ENCODE peak calls at places on chromosomes 1 and 21, in five cellular contexts. A is GM12892, H is H54, L is body of pancreas, T is ovary. Q is an unnamed sample.

GRCh38 chr1:216686860-216687545 is 36.2 kb downstream of the ESRRG start:
- DNase-seq in H (no peak), T (no peak), L (no peak), A (no peak), Q (no peak)

GRCh38 chr1:96580920-96581319 is 140.7 kb upstream of the PTBP2 start:
- DNase-seq in L (no peak), T (no peak), H (no peak), A (no peak), Q (no peak)

GRCh38 chr1:11176081-11176706 is 13.0 kb upstream of the ANGPTL7 start:
- DNase-seq in A (no peak), T (no peak), L (no peak), H (no peak), Q (no peak)

GRCh38 chr1:190738321-190738720 is 260.7 kb upstream of the BRINP3 start:
- DNase-seq in A (no peak), H (no peak), L (no peak), T (no peak), Q (no peak)

GRCh38 chr21:18493420-18493819 is 89.8 kb upstream of the TMPRSS15 start:
- DNase-seq in A (no peak), H (peak), L (no peak), T (no peak), Q (no peak)

GRCh38 chr1:47442844-47443529 is 5.1 kb downstream of the FOXD2 start:
- DNase-seq in H (no peak), A (no peak), L (no peak), T (no peak), Q (no peak)

GRCh38 chr1:39394598-39394997 is 96.8 kb upstream of the BMP8A start:
- DNase-seq in A (no peak), L (peak), T (no peak), H (no peak), Q (no peak)

GRCh38 chr21:32548978-32549377 is 36.3 kb downstream of the TCP10L start:
- DNase-seq in L (no peak), A (no peak), T (no peak), H (no peak), Q (peak)

GRCh38 chr1:87176514-87176913 is 152.2 kb upstream of the LMO4 start:
- DNase-seq in L (no peak), H (no peak), T (no peak), A (no peak), Q (peak)

GRCh38 chr1:86156571-86157455 is at the start of gene COL24A1:
- DNase-seq in T (peak), H (no peak), A (peak), L (peak), Q (no peak)

GRCh38 chr1:60895167-60896124 is 186.9 kb upstream of the NFIA start:
- DNase-seq in T (no peak), A (no peak), H (no peak), L (no peak), Q (no peak)

GRCh38 chr1:93516164-93516563 is 68.2 kb downstream of the FNBP1L start:
- DNase-seq in A (no peak), L (no peak), H (no peak), T (no peak), Q (no peak)

DNA sequence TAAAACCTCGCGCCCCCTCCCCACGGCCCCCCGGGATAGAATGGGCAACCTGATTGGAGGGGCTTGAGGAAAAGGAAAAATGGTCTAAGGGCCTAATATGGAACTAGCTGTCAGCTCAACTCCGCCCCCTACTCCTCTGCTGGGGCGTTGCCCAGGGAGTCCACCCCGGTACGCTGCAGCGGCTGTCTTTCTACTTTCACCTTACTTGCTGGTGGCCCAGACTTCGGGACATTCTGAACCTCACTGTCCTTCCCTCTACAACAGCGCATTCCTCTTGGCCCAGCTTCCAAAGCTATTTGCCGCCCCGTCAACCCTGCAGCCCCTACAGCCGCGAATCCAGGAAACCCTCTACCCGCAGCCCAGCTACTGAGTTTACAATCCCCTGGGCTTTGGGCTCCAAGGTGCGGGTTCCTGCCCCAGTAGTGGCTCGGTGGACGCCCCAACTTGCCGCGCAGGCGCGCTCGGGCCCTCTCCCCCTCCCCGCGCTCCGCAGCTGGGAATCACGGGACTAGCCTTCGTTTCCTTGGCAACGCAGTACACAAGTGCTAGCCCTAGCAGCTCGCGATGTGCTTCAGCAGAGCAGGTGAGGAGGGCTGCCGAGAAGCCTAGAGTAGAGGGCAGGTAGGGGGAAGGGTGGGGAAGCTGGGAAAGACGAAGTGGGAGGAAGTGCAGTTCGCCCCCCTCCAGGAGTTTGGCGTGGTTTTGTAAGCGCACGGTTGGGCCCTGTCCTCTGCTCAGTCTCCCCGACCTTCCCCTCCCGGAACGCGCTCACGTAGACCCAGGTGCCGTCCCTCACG is 55.6 kb downstream of the CHIA start:
- DNase-seq in A (peak), L (peak), T (peak), H (peak), Q (peak)
- TF ChIP-seq POLR2A in A (no peak), L (peak), T (peak), H (no peak), Q (no peak)

GRCh38 chr1:234610582-234611152 is 689 bp upstream of the IRF2BP2 start:
- DNase-seq in H (peak), A (peak), L (peak), T (peak), Q (peak)

GRCh38 chr1:234609528-234610042 is 393 bp downstream of the IRF2BP2 start:
- DNase-seq in L (no peak), T (no peak), A (no peak), H (no peak), Q (no peak)

GRCh38 chr1:234611153-234611798 is 1.3 kb upstream of the IRF2BP2 start:
- DNase-seq in A (no peak), T (no peak), L (no peak), H (no peak), Q (no peak)

GRCh38 chr1:234608720-234609527 is 1.1 kb downstream of the IRF2BP2 start:
- DNase-seq in L (peak), A (no peak), H (no peak), T (peak), Q (no peak)

DNA sequence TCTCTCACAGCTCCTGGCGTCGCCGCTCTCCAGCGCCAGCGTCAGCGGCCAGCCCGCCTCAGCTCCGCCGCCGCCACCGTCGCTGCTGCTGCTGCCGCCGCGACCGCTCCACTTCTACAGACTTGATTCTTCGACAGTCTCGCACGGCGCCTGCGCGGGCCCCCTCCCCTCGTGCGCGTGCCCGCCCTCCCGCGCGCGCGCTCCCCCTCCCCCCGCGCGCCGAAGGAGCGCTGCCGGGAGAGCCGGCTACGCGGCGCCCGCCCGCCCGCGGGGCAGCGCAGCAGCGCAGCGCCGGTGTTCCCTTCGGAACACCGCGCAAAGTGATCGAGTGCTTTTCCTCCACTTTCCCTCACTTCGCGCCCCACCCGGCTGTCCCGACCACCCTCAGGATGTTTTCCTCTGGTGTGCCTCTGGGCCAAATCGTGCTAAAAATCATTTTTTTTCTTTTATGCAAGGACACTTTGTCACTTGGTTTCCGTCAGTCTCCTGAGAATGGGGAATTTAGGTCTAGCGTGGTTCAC is at the start of gene IRF2BP2:
- DNase-seq in A (peak), H (no peak), L (peak), T (peak), Q (no peak)
- TF ChIP-seq POLR2A in A (peak), H (peak), L (no peak), T (peak), Q (peak)

DNA sequence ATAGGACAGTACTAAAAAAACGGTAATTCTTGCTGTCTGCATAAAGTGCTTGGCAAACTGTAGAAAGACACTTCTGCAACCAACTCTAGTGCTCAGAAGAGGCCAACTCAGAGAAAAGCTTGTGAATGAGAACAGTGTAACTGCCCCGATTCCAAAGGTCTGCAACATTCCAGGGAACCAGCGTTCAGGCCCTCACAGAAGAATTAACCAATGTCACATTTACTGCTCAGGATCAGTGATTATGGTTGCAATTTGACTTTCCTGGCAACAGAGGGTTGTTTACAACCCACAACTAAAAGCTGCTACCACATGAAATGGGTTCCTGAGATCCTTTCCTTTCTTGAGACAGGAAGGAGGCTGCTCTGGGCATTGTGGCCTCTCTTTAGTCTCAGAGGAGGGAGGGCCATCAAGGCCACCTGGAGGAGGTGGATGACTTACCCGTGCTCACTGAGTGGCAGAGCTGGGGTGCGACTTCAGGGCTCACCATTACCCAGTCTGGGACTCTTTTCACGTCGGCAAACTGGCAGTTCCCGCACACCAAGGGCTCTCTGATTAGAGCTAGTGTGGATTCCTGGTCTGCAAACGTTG is 15.3 kb downstream of the SRSF4 start:
- DNase-seq in H (no peak), T (no peak), L (no peak), A (no peak), Q (no peak)
- TF ChIP-seq POLR2A in H (no peak), T (no peak), L (no peak), A (peak), Q (no peak)

GRCh38 chr1:8112611-8113256 is 86.6 kb upstream of the ERRFI1 start:
- DNase-seq in T (no peak), A (no peak), H (no peak), L (no peak), Q (no peak)
- TF ChIP-seq POLR2A in T (no peak), A (no peak), H (no peak), L (no peak), Q (no peak)

GRCh38 chr1:145978477-145978859 is 14.0 kb downstream of the POLR3GL start:
- DNase-seq in A (no peak), T (no peak), L (no peak), H (no peak), Q (no peak)

GRCh38 chr1:145977016-145977415 is 12.5 kb downstream of the POLR3GL start:
- DNase-seq in A (no peak), L (no peak), T (no peak), H (no peak), Q (no peak)

GRCh38 chr1:145977486-145978476 is 13.3 kb downstream of the POLR3GL start:
- DNase-seq in H (no peak), T (peak), L (peak), A (peak), Q (peak)

GRCh38 chr1:145979746-145980435 is 15.4 kb downstream of the POLR3GL start:
- DNase-seq in A (no peak), H (no peak), L (peak), T (no peak), Q (no peak)

DNA sequence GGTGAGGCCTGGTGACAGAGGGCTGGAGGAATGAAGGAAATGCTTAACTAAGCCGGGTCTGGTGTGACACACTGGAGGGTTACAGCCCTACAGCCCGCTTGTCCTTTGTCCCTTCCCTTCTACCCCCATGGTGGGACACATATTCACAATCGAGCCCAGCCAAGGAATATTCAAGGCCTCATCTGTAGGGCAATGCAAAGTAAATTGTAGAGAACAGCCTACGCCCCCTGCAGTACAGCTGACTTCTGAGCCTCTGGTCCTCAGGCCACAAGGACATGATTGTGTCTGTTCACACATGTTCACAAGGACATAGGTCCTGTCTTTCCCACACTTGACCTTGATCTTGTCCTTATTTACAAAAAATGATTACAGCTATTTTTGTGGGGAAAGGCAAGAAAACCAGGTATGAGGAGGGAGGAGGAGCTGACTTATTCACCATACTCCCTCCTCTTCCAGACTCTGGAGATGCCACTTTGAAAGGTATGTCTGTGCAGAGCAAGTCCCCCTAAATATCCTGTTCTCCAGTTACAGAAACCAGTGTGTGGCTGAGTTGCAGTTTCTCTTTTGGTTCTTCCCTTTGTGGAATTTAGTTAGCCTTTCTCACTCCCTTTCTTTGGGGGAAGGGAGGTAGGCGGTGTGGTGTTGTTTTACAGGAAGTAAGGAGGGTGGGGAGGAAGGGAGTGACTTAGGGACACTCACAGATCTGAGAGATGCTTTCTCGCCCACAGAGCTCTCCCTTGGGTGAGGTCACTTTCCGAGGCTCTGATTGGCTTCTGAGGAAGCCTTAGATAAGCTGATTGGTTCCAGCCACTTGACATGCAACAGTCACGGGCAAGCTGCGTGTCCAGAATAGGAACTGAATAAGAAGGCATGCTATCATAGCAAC is 14.6 kb downstream of the POLR3GL start:
- DNase-seq in H (peak), L (peak), T (peak), A (peak), Q (peak)
- TF ChIP-seq POLR2A in H (peak), L (peak), T (peak), A (no peak), Q (peak)

GRCh38 chr1:201754353-201754752 is 74.6 kb upstream of the IPO9 start:
- DNase-seq in L (no peak), T (no peak), H (no peak), A (no peak), Q (no peak)
- TF ChIP-seq POLR2A in L (no peak), T (no peak), H (no peak), A (no peak), Q (no peak)

DNA sequence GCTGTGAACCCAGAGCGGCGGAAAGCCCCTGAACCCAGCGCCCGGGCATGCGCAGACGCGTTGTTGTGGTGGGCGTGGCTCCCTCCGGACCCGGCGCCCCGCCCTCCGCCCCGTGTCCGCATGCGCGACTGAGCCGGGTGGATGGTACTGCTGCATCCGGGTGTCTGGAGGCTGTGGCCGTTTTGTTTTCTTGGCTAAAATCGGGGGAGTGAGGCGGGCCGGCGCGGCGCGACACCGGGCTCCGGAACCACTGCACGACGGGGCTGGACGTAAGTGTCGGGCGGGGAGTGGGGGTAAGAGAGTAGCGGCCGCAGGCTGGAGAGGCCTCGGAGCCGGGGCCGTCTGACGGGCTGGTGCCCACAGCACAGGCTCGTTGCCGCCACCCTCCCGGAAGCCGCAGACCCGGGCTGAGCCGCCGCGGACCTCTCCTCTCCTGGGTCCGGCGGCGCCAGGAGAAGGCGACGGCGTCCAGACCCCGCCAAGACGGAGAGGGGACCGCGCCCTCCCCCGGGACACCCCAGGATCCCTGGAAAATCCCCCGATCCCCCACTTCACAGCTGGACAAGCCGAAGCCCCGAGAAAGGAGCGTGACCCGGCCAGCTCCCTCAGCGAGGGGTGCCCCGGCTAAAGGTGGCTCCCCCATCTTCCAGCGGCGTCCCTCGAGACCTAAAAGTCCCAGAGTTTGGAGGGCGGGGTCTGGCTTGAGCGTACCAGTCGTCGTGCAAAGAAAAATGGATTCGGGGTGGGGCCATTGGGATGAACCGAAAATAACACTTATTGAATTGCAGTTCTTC is at the start of gene TMEM50A:
- DNase-seq in L (peak), T (peak), H (peak), A (peak), Q (peak)
- TF ChIP-seq POLR2A in L (peak), T (peak), H (peak), A (peak), Q (peak)

GRCh38 chr21:38960251-38960650 is 154.5 kb downstream of the ETS2 start:
- DNase-seq in H (no peak), A (no peak), T (no peak), L (no peak), Q (no peak)

GRCh38 chr21:38956791-38957571 is 151.3 kb downstream of the ETS2 start:
- DNase-seq in L (no peak), T (no peak), A (no peak), H (no peak), Q (no peak)

GRCh38 chr21:38957575-38958340 is 152.0 kb downstream of the ETS2 start:
- DNase-seq in L (no peak), A (no peak), T (no peak), H (no peak), Q (no peak)

GRCh38 chr21:38959686-38960049 is 153.9 kb downstream of the ETS2 start:
- DNase-seq in T (no peak), A (no peak), L (no peak), H (no peak), Q (no peak)

GRCh38 chr21:38958940-38959685 is 153.4 kb downstream of the ETS2 start:
- DNase-seq in A (no peak), T (no peak), L (peak), H (no peak), Q (no peak)
- TF ChIP-seq POLR2A in A (no peak), T (no peak), L (no peak), H (no peak), Q (no peak)

Q was measured in esophagus muscularis mucosa.